ENCODE peak calls at places on chromosomes 12 and 14, in nine cellular contexts. A is bronchial epithelial cell, K is endothelial cell, N is fibroblast of pulmonary artery, D is cardiac fibroblast, U is tibial artery, E is A549, H is fibroblast of the aortic adventitia, G is GM13977. I is an unnamed sample.

GRCh38 chr12:85424581-85425348 is 144.7 kb downstream of the ALX1 start:
- DNase-seq in D (peak), N (peak), E (peak), G (peak), A (peak), K (peak), U (no peak), H (peak), I (peak)

GRCh38 chr14:61514006-61514830 is 181.1 kb upstream of the HIF1A start:
- DNase-seq in H (peak), G (no peak), D (no peak), E (no peak), A (peak), N (peak), U (no peak), K (no peak), I (no peak)

GRCh38 chr14:29709490-29709889 is 218.2 kb downstream of the PRKD1 start:
- DNase-seq in N (peak), G (no peak), H (peak), E (no peak), D (peak), K (no peak), U (no peak), A (no peak), I (no peak)

GRCh38 chr14:81416233-81416927 is 16.3 kb upstream of the STON2 start:
- DNase-seq in D (no peak), E (no peak), G (no peak), K (no peak), A (no peak), N (no peak), U (no peak), H (no peak), I (no peak)

GRCh38 chr12:82527165-82527780 is 159.4 kb upstream of the TMTC2 start:
- DNase-seq in U (no peak), D (peak), E (peak), G (peak), A (peak), H (peak), N (peak), K (no peak), I (peak)

GRCh38 chr12:40002178-40003169 is 103.4 kb downstream of the SLC2A13 start:
- DNase-seq in D (peak), H (no peak), U (no peak), N (no peak), A (no peak), G (no peak), E (peak), K (no peak), I (no peak)

GRCh38 chr12:52391618-52392002 is 6.2 kb upstream of the KRT84 start:
- DNase-seq in G (no peak), H (peak), A (peak), E (peak), K (no peak), U (peak), D (peak), N (peak), I (peak)

GRCh38 chr12:105741786-105742566 is 396.8 kb downstream of the NUAK1 start:
- DNase-seq in G (no peak), D (peak), K (no peak), H (peak), N (peak), A (peak), E (no peak), U (peak), I (peak)

GRCh38 chr14:42002139-42002538 is 395.5 kb downstream of the LRFN5 start:
- DNase-seq in K (no peak), G (no peak), U (no peak), A (peak), E (no peak), D (no peak), H (peak), N (peak), I (no peak)

GRCh38 chr12:60196366-60196765 is 600.5 kb downstream of the SLC16A7 start:
- DNase-seq in A (no peak), E (no peak), D (no peak), K (no peak), N (no peak), H (no peak), U (no peak), G (no peak), I (no peak)

GRCh38 chr14:39229222-39229543 is 4.5 kb upstream of the MIA2 start:
- DNase-seq in G (no peak), E (no peak), A (peak), U (no peak), N (no peak), H (peak), D (peak), K (no peak), I (no peak)

GRCh38 chr12:92297932-92298681 is 152.5 kb upstream of the BTG1 start:
- DNase-seq in H (peak), D (peak), A (no peak), N (peak), G (no peak), K (no peak), U (no peak), E (no peak), I (no peak)

GRCh38 chr14:80987235-80988032 is 32.0 kb downstream of the TSHR start:
- DNase-seq in D (peak), U (peak), G (peak), A (peak), H (peak), E (peak), N (peak), K (peak), I (peak)

GRCh38 chr14:43476822-43477221 is 1030.3 kb downstream of the FSCB start:
- DNase-seq in U (no peak), H (no peak), A (no peak), K (no peak), G (no peak), N (no peak), E (no peak), D (no peak), I (no peak)

GRCh38 chr12:18250313-18250916 is 10.9 kb upstream of the PIK3C2G start:
- DNase-seq in A (peak), D (peak), N (peak), G (peak), K (peak), E (peak), U (no peak), H (peak), I (peak)

GRCh38 chr14:75861161-75861621 is 120.6 kb downstream of the TGFB3 start:
- DNase-seq in E (peak), A (peak), U (no peak), G (no peak), K (no peak), H (peak), D (peak), N (peak), I (peak)

GRCh38 chr14:52446355-52446754 is 106.0 kb downstream of the TXNDC16 start:
- DNase-seq in N (no peak), E (no peak), H (no peak), U (no peak), G (no peak), A (peak), K (no peak), D (no peak), I (peak)

GRCh38 chr12:85796001-85796400 is 40.2 kb downstream of the RASSF9 start:
- DNase-seq in K (no peak), H (peak), A (no peak), E (no peak), N (no peak), D (no peak), G (no peak), U (no peak), I (no peak)

GRCh38 chr12:128267651-128268347 is 829 bp downstream of the TMEM132C start:
- DNase-seq in G (no peak), E (no peak), K (no peak), H (no peak), D (no peak), N (no peak), U (no peak), A (no peak), I (no peak)

GRCh38 chr14:50605776-50606175 is 45.8 kb downstream of the ATL1 start:
- DNase-seq in K (no peak), D (no peak), E (no peak), G (no peak), H (peak), A (no peak), N (peak), U (no peak), I (no peak)

GRCh38 chr12:76778358-76778757 is 14.4 kb downstream of the ZDHHC17 start:
- DNase-seq in A (no peak), D (no peak), G (no peak), N (no peak), E (no peak), H (no peak), K (no peak), U (no peak), I (no peak)

DNA sequence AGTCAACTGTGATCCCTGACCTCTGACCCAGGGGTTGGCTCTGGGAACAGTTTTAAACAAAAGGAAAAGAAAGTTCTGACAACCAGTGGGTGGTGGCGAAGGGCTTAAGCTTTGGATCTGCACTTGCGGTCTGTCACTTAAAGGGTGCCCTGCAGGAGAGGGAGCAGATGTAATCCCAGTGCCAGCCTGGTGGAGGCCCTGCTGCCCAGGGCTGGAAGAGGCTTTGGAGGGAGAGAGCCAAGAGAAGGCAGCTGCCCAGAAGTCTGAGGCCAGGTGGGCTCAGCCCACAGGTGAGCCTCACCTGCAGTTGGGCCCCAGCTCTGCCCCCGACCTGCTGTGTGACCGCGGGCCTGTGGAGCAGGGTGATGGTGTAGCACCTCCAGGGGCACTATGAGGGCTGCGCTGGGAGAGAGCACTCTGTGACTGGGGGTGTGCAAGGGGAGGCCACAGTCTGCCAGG is 19.1 kb downstream of the SH2B3 start:
- DNase-seq in D (no peak), A (no peak), H (no peak), G (no peak), N (no peak), U (no peak), E (no peak), K (no peak), I (no peak)
- TF ChIP-seq CTCF in D (no peak), A (no peak), H (no peak), G (no peak), N (no peak), U (no peak), E (no peak), K (no peak), I (no peak)

GRCh38 chr12:20718294-20718693 is 23.2 kb downstream of the SLCO1C1 start:
- DNase-seq in E (no peak), H (no peak), D (no peak), U (no peak), K (no peak), G (no peak), A (no peak), N (no peak), I (no peak)

GRCh38 chr12:20711846-20712245 is 16.7 kb downstream of the SLCO1C1 start:
- DNase-seq in E (no peak), G (no peak), K (no peak), A (no peak), D (no peak), U (no peak), H (no peak), N (no peak), I (no peak)

GRCh38 chr12:20716985-20717384 is 21.9 kb downstream of the SLCO1C1 start:
- DNase-seq in U (no peak), G (no peak), E (no peak), A (no peak), H (no peak), N (no peak), D (no peak), K (no peak), I (no peak)

GRCh38 chr12:20716037-20716436 is 20.9 kb downstream of the SLCO1C1 start:
- DNase-seq in G (no peak), N (no peak), U (no peak), E (peak), K (no peak), A (no peak), H (no peak), D (no peak), I (no peak)
- TF ChIP-seq CTCF in G (no peak), N (no peak), U (no peak), E (no peak), K (no peak), A (no peak), H (no peak), D (no peak), I (no peak)

DNA sequence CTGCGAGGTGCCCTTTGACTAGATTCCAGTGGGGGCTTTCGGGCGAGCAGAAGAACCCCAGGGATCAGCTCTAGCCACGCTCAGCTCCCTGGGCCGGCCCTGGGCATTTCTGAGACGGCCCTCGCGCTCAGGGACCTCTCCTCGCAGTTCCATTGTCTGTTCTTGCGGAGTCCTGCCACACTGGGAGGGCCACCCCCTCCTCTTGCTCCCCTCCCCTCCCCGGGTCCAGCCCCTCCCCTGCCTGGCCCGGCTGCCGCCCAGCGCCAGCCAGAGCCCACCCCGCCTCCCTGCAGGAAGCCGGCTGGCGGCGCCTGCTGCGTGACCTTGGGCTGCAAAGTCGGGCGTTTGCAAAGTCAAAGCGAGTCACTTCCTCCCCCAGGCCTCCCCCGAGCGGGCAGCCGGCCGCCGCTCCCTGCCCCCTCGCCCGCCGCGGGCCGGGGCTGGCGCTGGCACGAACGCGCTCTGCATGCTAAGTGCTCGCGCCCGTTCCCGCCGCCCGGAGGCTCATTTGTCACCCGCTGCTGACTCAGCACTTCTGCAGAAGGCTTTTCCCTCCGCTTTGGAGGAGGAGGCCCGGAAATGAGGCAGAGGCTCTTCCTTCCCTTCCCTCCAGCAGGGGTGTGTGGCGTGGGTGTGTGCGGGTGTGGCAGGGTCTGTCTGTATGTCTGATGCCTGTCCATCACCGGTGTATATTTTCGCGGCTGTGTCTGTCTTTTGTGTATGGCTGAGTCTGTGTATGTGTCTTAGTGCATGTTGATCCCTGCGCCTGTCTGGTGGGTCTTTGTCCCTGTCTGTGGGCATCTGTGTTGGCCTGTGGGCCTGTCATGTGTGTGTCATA is 72.0 kb downstream of the IRF2BPL start:
- DNase-seq in E (peak), H (peak), D (peak), U (peak), N (peak), A (peak), G (peak), K (peak), I (peak)
- TF ChIP-seq CTCF in E (no peak), H (no peak), D (peak), U (peak), N (no peak), A (peak), G (no peak), K (no peak), I (no peak)

GRCh38 chr14:103450423-103450822 is 65.2 kb downstream of the MARK3 start:
- DNase-seq in H (peak), K (no peak), D (no peak), U (no peak), G (no peak), E (no peak), A (no peak), N (no peak), I (no peak)
- TF ChIP-seq CTCF in H (no peak), K (no peak), D (no peak), U (no peak), G (no peak), E (no peak), A (no peak), N (no peak), I (no peak)

DNA sequence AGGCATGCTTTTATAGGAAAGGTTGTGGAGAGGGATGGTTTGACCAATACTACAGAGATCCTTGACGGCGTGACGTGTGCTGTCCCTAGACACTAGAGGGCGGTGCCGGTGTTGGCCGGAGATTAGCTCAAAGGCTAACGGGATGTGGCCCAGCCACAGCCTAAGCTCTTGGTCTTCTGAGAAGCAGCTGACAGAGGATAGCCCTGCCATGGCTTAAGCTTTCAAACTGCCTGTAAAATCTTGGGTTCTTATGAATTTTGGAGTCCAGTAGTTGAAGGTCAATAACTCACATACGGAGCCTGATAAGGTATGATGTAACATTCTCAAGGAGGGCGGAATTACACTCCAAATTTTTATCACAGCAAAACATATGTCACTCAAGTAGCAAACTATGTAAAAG is 515.7 kb upstream of the ATXN7L3B start:
- DNase-seq in H (peak), G (peak), K (peak), N (peak), D (peak), U (no peak), E (peak), A (peak), I (peak)
- TF ChIP-seq CTCF in H (peak), G (peak), K (peak), N (peak), D (peak), U (no peak), E (peak), A (peak), I (peak)

GRCh38 chr14:63308723-63309317 is 9.9 kb downstream of the GPHB5 start:
- DNase-seq in H (peak), D (peak), E (peak), G (peak), A (peak), U (no peak), K (peak), N (peak), I (peak)
- TF ChIP-seq CTCF in H (peak), D (peak), E (peak), G (peak), A (peak), U (no peak), K (peak), N (peak), I (peak)

GRCh38 chr14:55451398-55451797 is 11.0 kb upstream of the TBPL2 start:
- DNase-seq in H (peak), G (no peak), E (no peak), D (peak), N (peak), A (peak), K (no peak), U (no peak), I (peak)

GRCh38 chr14:55450124-55450523 is 9.7 kb upstream of the TBPL2 start:
- DNase-seq in N (no peak), D (no peak), G (no peak), H (no peak), E (no peak), A (no peak), K (no peak), U (no peak), I (no peak)

GRCh38 chr14:55450539-55450938 is 10.1 kb upstream of the TBPL2 start:
- DNase-seq in U (no peak), E (no peak), G (no peak), N (no peak), D (no peak), H (no peak), K (no peak), A (peak), I (no peak)

GRCh38 chr14:55450987-55451386 is 10.6 kb upstream of the TBPL2 start:
- DNase-seq in E (no peak), A (peak), G (no peak), K (no peak), H (no peak), D (no peak), N (no peak), U (no peak), I (no peak)

DNA sequence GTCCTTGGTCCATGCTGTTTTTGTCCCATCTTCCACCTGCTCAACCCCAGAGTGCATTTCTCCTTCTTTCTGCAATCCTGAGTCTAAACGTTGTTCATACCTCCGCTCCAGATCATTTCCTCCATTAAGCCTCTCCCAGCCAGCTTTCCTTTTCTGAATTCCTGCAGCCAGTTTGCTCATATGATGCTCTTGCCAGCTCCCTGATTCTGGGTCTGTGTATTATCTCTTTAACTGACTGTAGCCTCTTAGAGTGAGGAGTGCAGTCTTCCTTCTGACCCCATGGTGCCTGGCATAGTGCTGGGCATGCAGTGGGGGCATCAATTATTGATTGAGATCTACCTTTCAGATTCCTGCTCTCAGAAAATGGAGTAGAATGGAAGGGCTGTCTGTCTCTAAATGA is 11.5 kb upstream of the TBPL2 start:
- DNase-seq in A (no peak), K (no peak), G (no peak), D (no peak), N (no peak), U (no peak), E (no peak), H (no peak), I (no peak)
- TF ChIP-seq CTCF in A (no peak), K (no peak), G (no peak), D (no peak), N (no peak), U (no peak), E (no peak), H (no peak), I (no peak)

I was measured in MCF 10A.